ENCODE peak calls at places on chromosomes 5 and 9, in ten cellular contexts. L is heart right ventricle; W is right atrium auricular region; E is ovary; G is cardiac muscle cell; N is astrocyte; H is endothelial cell of umbilical vein; T is effector memory CD4-positive, alpha-beta T cell; M is body of pancreas; C is breast epithelium. Q is an unnamed sample.

GRCh38 chr9:79431019-79431679 is 140.6 kb upstream of the TLE4 start:
- DNase-seq in L (no peak), W (no peak), E (no peak), G (no peak), N (peak), H (no peak), T (no peak), M (no peak), C (no peak), Q (no peak)

GRCh38 chr9:87792831-87793288 is 66.9 kb downstream of the CTSL start:
- DNase-seq in L (peak), W (peak), E (no peak), G (peak), N (peak), H (peak), T (no peak), M (peak), C (peak), Q (peak)

GRCh38 chr5:156438076-156438475 is 111.1 kb downstream of the SGCD start:
- DNase-seq in L (no peak), W (no peak), E (no peak), G (no peak), N (no peak), H (no peak), T (no peak), M (no peak), C (no peak), Q (no peak)

GRCh38 chr5:61637566-61637965 is 305.5 kb downstream of the ZSWIM6 start:
- DNase-seq in L (no peak), W (no peak), E (no peak), G (no peak), N (no peak), H (no peak), T (no peak), M (no peak), C (no peak), Q (no peak)

GRCh38 chr5:75603421-75603820 is 7.8 kb upstream of the ANKDD1B start:
- DNase-seq in L (no peak), W (no peak), E (no peak), G (peak), N (peak), H (peak), T (no peak), M (no peak), C (no peak), Q (peak)

GRCh38 chr9:124046189-124046588 is 34.6 kb downstream of the LHX2 start:
- DNase-seq in L (no peak), W (no peak), E (no peak), G (no peak), N (no peak), H (no peak), T (no peak), M (no peak), C (no peak), Q (no peak)

GRCh38 chr9:131799177-131799823 is 59.4 kb upstream of the RAPGEF1 start:
- DNase-seq in L (peak), W (no peak), E (peak), G (peak), N (peak), H (peak), T (peak), M (peak), C (no peak), Q (no peak)

GRCh38 chr9:19925674-19926503 is 137.1 kb upstream of the SLC24A2 start:
- DNase-seq in L (peak), W (peak), E (peak), G (peak), N (peak), H (peak), T (peak), M (peak), C (peak), Q (peak)

GRCh38 chr9:108855529-108855886 is 278 bp downstream of the ACTL7B start:
- DNase-seq in L (no peak), W (no peak), E (no peak), G (no peak), N (no peak), H (no peak), T (no peak), M (no peak), C (no peak), Q (no peak)

GRCh38 chr9:126051446-126052130 is 275.0 kb upstream of the MVB12B start:
- DNase-seq in L (no peak), W (no peak), E (no peak), G (no peak), N (no peak), H (no peak), T (no peak), M (no peak), C (no peak), Q (no peak)

GRCh38 chr5:72106922-72107873 is at the start of gene MAP1B:
- DNase-seq in L (peak), W (peak), E (peak), G (peak), N (peak), H (peak), T (no peak), M (peak), C (no peak), Q (peak)

GRCh38 chr9:134371731-134372130 is 45.5 kb downstream of the RXRA start:
- DNase-seq in L (peak), W (peak), E (no peak), G (peak), N (no peak), H (no peak), T (no peak), M (peak), C (peak), Q (no peak)

GRCh38 chr9:30089428-30089827 is 2295.0 kb upstream of the ACO1 start:
- DNase-seq in L (no peak), W (no peak), E (no peak), G (no peak), N (no peak), H (no peak), T (no peak), M (no peak), C (no peak), Q (no peak)

GRCh38 chr5:170538970-170539586 is 35.3 kb downstream of the KCNIP1 start:
- DNase-seq in L (no peak), W (no peak), E (no peak), G (no peak), N (no peak), H (no peak), T (no peak), M (no peak), C (no peak), Q (no peak)

GRCh38 chr5:38258319-38259061 is at the start of gene EGFLAM:
- DNase-seq in L (peak), W (no peak), E (peak), G (peak), N (no peak), H (no peak), T (no peak), M (peak), C (no peak), Q (no peak)

GRCh38 chr9:136578915-136579637 is 33.2 kb upstream of the NOTCH1 start:
- DNase-seq in L (peak), W (no peak), E (no peak), G (no peak), N (no peak), H (no peak), T (no peak), M (peak), C (no peak), Q (no peak)

GRCh38 chr5:105924366-105924765 is 1746.4 kb downstream of the EFNA5 start:
- DNase-seq in L (no peak), W (no peak), E (no peak), G (no peak), N (peak), H (no peak), T (no peak), M (no peak), C (no peak), Q (peak)

GRCh38 chr5:142900926-142901325 is 130.7 kb downstream of the ARHGAP26 start:
- DNase-seq in L (no peak), W (no peak), E (no peak), G (peak), N (peak), H (no peak), T (no peak), M (no peak), C (no peak), Q (peak)

GRCh38 chr9:130282000-130282700 is 16.6 kb downstream of the HMCN2 start:
- DNase-seq in L (no peak), W (no peak), E (peak), G (no peak), N (no peak), H (peak), T (no peak), M (no peak), C (no peak), Q (no peak)

GRCh38 chr9:128782669-128783068 is 4.4 kb upstream of the TBC1D13 start:
- DNase-seq in L (no peak), W (no peak), E (no peak), G (no peak), N (no peak), H (no peak), T (no peak), M (no peak), C (no peak), Q (no peak)

GRCh38 chr5:6448622-6449464 is at the start of gene UBE2QL1:
- DNase-seq in L (peak), W (no peak), E (peak), G (no peak), N (no peak), H (peak), T (no peak), M (peak), C (no peak), Q (no peak)

GRCh38 chr5:95130951-95131350 is 153.9 kb downstream of the MCTP1 start:
- DNase-seq in L (no peak), W (no peak), E (no peak), G (no peak), N (no peak), H (peak), T (no peak), M (no peak), C (no peak), Q (no peak)

GRCh38 chr5:95134326-95134725 is 150.6 kb downstream of the MCTP1 start:
- DNase-seq in L (no peak), W (no peak), E (no peak), G (no peak), N (no peak), H (no peak), T (no peak), M (no peak), C (no peak), Q (no peak)
- H3K27ac ChIP-seq in L (no peak), W (no peak), E (no peak), G (no peak), N (no peak), H (no peak), T (no peak), M (no peak), C (no peak), Q (no peak)

GRCh38 chr5:93186031-93186682 is 394.9 kb downstream of the NR2F1-AS1 start:
- DNase-seq in L (no peak), W (no peak), E (no peak), G (peak), N (peak), H (peak), T (no peak), M (no peak), C (no peak), Q (no peak)
- H3K27ac ChIP-seq in L (no peak), W (no peak), E (no peak), G (no peak), N (peak), H (no peak), T (no peak), M (no peak), C (no peak), Q (no peak)

GRCh38 chr5:41883243-41883642 is 13.0 kb upstream of the OXCT1 start:
- DNase-seq in L (no peak), W (no peak), E (no peak), G (no peak), N (no peak), H (no peak), T (no peak), M (no peak), C (no peak), Q (no peak)
- H3K27ac ChIP-seq in L (no peak), W (no peak), E (no peak), G (no peak), N (no peak), H (no peak), T (no peak), M (no peak), C (no peak), Q (no peak)

DNA sequence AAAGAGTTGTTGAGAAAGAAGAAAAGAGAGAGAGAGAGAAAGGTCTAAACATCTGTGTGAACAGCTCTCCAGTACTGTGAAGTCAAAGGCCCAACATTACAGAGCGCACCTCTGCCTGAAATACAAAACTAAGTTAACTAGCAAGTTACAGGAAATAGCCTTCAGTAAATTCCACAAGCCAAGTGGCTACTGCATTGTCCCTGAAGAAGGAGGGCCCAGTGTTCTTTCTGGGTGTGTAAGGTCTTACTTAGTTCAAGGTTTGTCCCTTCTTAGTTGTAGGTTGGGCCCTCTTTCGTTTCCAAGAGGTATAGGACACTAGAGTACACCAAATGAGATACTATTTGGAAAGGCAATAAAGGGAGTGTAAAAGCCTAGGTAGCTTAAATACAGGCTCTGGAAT is 104.4 kb downstream of the THBS4 start:
- DNase-seq in L (no peak), W (peak), E (no peak), G (no peak), N (no peak), H (no peak), T (no peak), M (no peak), C (no peak), Q (no peak)
- H3K27ac ChIP-seq in L (no peak), W (no peak), E (peak), G (peak), N (no peak), H (no peak), T (peak), M (no peak), C (peak), Q (no peak)

GRCh38 chr5:114152656-114153360 is 209.1 kb upstream of the KCNN2 start:
- DNase-seq in L (no peak), W (no peak), E (no peak), G (no peak), N (no peak), H (no peak), T (no peak), M (no peak), C (no peak), Q (no peak)

GRCh38 chr5:114153392-114153791 is 208.5 kb upstream of the KCNN2 start:
- DNase-seq in L (no peak), W (no peak), E (no peak), G (no peak), N (no peak), H (no peak), T (no peak), M (no peak), C (no peak), Q (no peak)

GRCh38 chr5:114153833-114154232 is 208.0 kb upstream of the KCNN2 start:
- DNase-seq in L (no peak), W (no peak), E (no peak), G (no peak), N (no peak), H (no peak), T (no peak), M (no peak), C (no peak), Q (no peak)

GRCh38 chr5:114146398-114146797 is 215.5 kb upstream of the KCNN2 start:
- DNase-seq in L (no peak), W (no peak), E (no peak), G (no peak), N (no peak), H (no peak), T (no peak), M (no peak), C (no peak), Q (no peak)

DNA sequence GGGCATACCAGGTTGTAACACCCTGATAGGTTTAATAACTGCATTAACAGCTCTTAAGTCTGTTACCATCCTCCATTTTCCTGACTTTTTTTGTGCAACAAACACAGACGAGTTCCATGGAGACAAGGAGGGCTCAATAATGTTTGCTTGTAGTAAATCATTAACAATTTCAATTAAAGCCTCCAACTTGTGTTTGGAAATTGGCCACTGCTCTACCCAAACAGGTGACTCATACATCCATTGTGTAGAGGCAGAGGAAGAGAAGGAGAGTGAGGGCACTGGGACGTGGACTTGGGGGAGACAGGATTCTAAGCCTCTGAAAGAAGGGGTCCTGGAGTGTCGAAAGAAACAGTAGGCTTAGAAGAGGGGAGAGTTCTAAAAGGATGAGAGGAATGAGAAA is 213.6 kb upstream of the KCNN2 start:
- DNase-seq in L (no peak), W (no peak), E (no peak), G (no peak), N (no peak), H (no peak), T (no peak), M (peak), C (no peak), Q (no peak)
- H3K27ac ChIP-seq in L (no peak), W (no peak), E (no peak), G (no peak), N (no peak), H (no peak), T (no peak), M (no peak), C (no peak), Q (no peak)

GRCh38 chr5:172720655-172721054 is 50.3 kb downstream of the DUSP1 start:
- DNase-seq in L (no peak), W (no peak), E (no peak), G (no peak), N (no peak), H (no peak), T (no peak), M (no peak), C (no peak), Q (no peak)
- H3K27ac ChIP-seq in L (no peak), W (peak), E (no peak), G (no peak), N (no peak), H (no peak), T (no peak), M (no peak), C (no peak), Q (no peak)